ENCODE peak calls at places on chromosomes 13 and 19, in five cellular contexts. F is H1, Q is mesenchymal stem cell, X is IMR-90, S is neuronal stem cell. E is an unnamed sample.
A peak's percentile ranks its signal among the peaks of the same experiment; 100 is the strongest.

GRCh38 chr13:110200276-110200675 is 106.7 kb downstream of the COL4A1 start:
- DNase-seq in F (no peak), Q (no peak), X (no peak), S (no peak), E (no peak)

GRCh38 chr13:112141643-112142400 is 74.9 kb downstream of the SOX1 start:
- DNase-seq in F (no peak), Q (no peak), X (no peak), S (no peak), E (no peak)

GRCh38 chr13:42466123-42466522 is 107.8 kb upstream of the TNFSF11 start:
- DNase-seq in F (no peak), Q (no peak), X (no peak), S (no peak), E (no peak)

GRCh38 chr19:38711726-38712153 is 32.5 kb downstream of the CAPN12 start:
- DNase-seq in F (no peak), Q (peak; percentile 94), X (peak; percentile 97), S (no peak), E (no peak)

GRCh38 chr13:112562786-112563383 is 25.1 kb downstream of the TUBGCP3 start:
- DNase-seq in F (no peak), Q (no peak), X (no peak), S (no peak), E (no peak)

GRCh38 chr13:112711528-112712265 is 21.9 kb downstream of the ATP11A start:
- DNase-seq in F (peak; percentile 86), Q (peak; percentile 98), X (peak; percentile 98), S (peak; percentile 91), E (peak; percentile 100)

GRCh38 chr13:49679244-49679643 is 12.0 kb downstream of the EBPL start:
- DNase-seq in F (no peak), Q (no peak), X (peak; percentile 35), S (no peak), E (no peak)

GRCh38 chr19:13611596-13611995 is 105.3 kb upstream of the CACNA1A start:
- DNase-seq in F (no peak), Q (no peak), X (no peak), S (no peak), E (no peak)

GRCh38 chr19:33303791-33304759 is 1.7 kb upstream of the CEBPA start:
- DNase-seq in F (no peak), Q (no peak), X (no peak), S (no peak), E (no peak)

GRCh38 chr19:55018633-55019032 is 19.4 kb downstream of the GP6 start:
- DNase-seq in F (no peak), Q (no peak), X (no peak), S (no peak), E (no peak)

GRCh38 chr13:20363604-20364003 is 131.5 kb upstream of the GJB6 start:
- DNase-seq in F (no peak), Q (no peak), X (no peak), S (no peak), E (no peak)

GRCh38 chr13:98155475-98156111 is 12.7 kb downstream of the FARP1 start:
- DNase-seq in F (no peak), Q (peak; percentile 76), X (peak; percentile 91), S (no peak), E (no peak)

GRCh38 chr13:48896312-48896711 is 79.4 kb upstream of the FNDC3A start:
- DNase-seq in F (no peak), Q (peak; percentile 18), X (peak; percentile 87), S (no peak), E (no peak)

GRCh38 chr13:80889829-80890228 is 548.9 kb upstream of the SPRY2 start:
- DNase-seq in F (no peak), Q (no peak), X (no peak), S (no peak), E (no peak)

DNA sequence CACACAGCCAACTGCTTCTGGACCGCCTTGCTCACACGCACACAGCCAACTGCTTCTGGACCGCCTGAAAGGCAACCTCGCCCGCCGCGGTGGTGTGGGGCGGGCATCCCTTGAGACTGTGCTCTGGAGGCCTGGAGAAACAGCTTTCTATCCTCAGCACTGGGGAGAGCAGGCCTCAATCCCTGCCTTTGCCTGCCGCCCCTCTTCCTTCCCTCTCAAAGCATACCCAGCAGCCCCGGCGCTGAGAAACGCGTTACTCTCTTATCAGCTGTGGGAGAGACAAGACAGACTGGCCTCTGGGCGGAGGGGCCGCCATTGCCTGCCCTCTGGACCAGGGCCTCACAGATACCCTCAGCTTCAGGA is 2.9 kb downstream of the LIPE start:
- DNase-seq in F (no peak), Q (no peak), X (no peak), S (no peak), E (peak; percentile 22)
- H3K4me3 ChIP-seq in F (peak overlapping the region; percentile 68), Q (no peak overlapping the region), X (peak overlapping the region; percentile 64), S (no peak overlapping the region), E (no peak overlapping the region)

GRCh38 chr19:46002678-46003275 is 7.5 kb downstream of the CCDC61 start:
- DNase-seq in F (no peak), Q (no peak), X (no peak), S (no peak), E (no peak)
- H2BK120ac ChIP-seq in F (no peak overlapping the region), Q (no peak overlapping the region), X (no peak overlapping the region), S (no peak overlapping the region), E (no peak overlapping the region)

GRCh38 chr19:48650974-48651681 is 5.1 kb upstream of the CA11 start:
- DNase-seq in F (no peak), Q (no peak), X (no peak), S (no peak), E (no peak)
- H2BK15ac ChIP-seq in F (peak overlapping the region; percentile 53), Q (no peak overlapping the region), X (no peak overlapping the region), S (peak overlapping the region; percentile 49), E (no peak overlapping the region)

DNA sequence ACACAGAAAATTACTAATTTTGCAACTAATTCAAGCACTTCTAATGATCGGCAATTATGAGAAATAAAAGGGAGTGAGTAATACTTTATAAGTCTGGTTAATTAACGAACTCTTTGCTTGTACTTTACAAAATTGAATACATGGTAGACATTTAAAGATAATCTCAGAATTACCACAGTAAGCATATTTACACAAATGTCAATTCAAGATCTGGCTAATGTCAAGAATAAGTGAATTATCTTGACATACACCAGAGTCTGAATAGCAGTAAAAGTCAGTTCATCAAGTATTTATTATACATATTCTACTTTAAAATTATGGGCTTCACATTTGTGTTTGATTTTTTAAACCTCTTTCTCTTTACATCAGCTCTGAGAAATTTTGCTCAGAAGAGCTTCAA is 643.4 kb downstream of the OLFM4 start:
- DNase-seq in F (no peak), Q (no peak), X (no peak), S (no peak), E (no peak)
- H3K4me3 ChIP-seq in F (no peak overlapping the region), Q (no peak overlapping the region), X (no peak overlapping the region), S (no peak overlapping the region), E (no peak overlapping the region)

GRCh38 chr19:7516281-7516862 is 469 bp downstream of the ZNF358 start:
- DNase-seq in F (no peak), Q (no peak), X (no peak), S (no peak), E (no peak)
- H2BK120ac ChIP-seq in F (peak overlapping the region; percentile 43), Q (peak overlapping the region; percentile 99), X (peak overlapping the region; percentile 52), S (no peak overlapping the region), E (peak overlapping the region; percentile 46)